ENCODE peak calls at places on chromosomes 12 and 14, in six cellular contexts. A is amniotic epithelial cell, L is NCI-H1048, D is nucleus accumbens, J is GM12865, E is endodermal cell. K is an unnamed sample.

GRCh38 chr14:104138891-104139459 is 588 bp downstream of the KIF26A start:
- DNase-seq in A (no peak), L (no peak), D (no peak), J (no peak), E (peak; percentile 72), K (no peak)

GRCh38 chr12:92070864-92071445 is 74.7 kb downstream of the BTG1 start:
- DNase-seq in A (peak; percentile 96), L (no peak), D (no peak), J (no peak), E (no peak), K (peak; percentile 98)

GRCh38 chr14:70073924-70074566 is 114.7 kb downstream of the SLC8A3 start:
- DNase-seq in A (peak; percentile 58), L (peak; percentile 5), D (peak; percentile 30), J (peak; percentile 78), E (peak; percentile 89), K (peak; percentile 62)

GRCh38 chr12:127230843-127231260 is 1036.1 kb upstream of the TMEM132C start:
- DNase-seq in A (peak; percentile 76), L (no peak), D (no peak), J (peak; percentile 9), E (no peak), K (peak; percentile 2)

GRCh38 chr12:164207-164606 is 49.8 kb downstream of the SLC6A12 start:
- DNase-seq in A (no peak), L (no peak), D (no peak), J (no peak), E (no peak), K (no peak)

GRCh38 chr12:106080111-106080732 is 58.5 kb downstream of the NUAK1 start:
- DNase-seq in A (peak; percentile 64), L (no peak), D (no peak), J (no peak), E (peak; percentile 72), K (no peak)

GRCh38 chr12:104964167-104964566 is 6.1 kb upstream of the SLC41A2 start:
- DNase-seq in A (no peak), L (no peak), D (peak; percentile 23), J (no peak), E (no peak), K (no peak)

GRCh38 chr12:78560633-78561032 is 303.9 kb upstream of the SYT1 start:
- DNase-seq in A (no peak), L (no peak), D (no peak), J (no peak), E (no peak), K (no peak)

GRCh38 chr12:49440031-49440430 is 72.8 kb downstream of the SPATS2 start:
- DNase-seq in A (no peak), L (no peak), D (no peak), J (no peak), E (no peak), K (no peak)

GRCh38 chr14:100761481-100761880 is 34.8 kb downstream of the DLK1 start:
- DNase-seq in A (peak; percentile 90), L (no peak), D (no peak), J (no peak), E (no peak), K (no peak)